ENCODE peak calls at places on chromosomes 2 and 18, in eight cellular contexts. J is hypothalamus; U is stimulated activated naive B cell treated with anti-CD40 and anti-IgM and Interleukin-4, amounts not matched to agents 10 μg/mL and 1 μg/mL and 100 μg/mL, for 72 hours; M is cardiac muscle cell; B is activated CD4-positive, alpha-beta T cell treated with anti-CD3 and anti-CD28 coated beads, Interleukin-2, amount 10 ng/mL, durations not matched to agents 7 days and 5 days; Y is ELF-1; G is sciatic nerve; T is HS-5. E is an unnamed sample.

GRCh38 chr2:28393115-28393836 is 618 bp downstream of the FOSL2 start:
- DNase-seq in J (no peak), U (peak), M (peak), B (peak), Y (peak), G (peak), T (no peak), E (no peak)

GRCh38 chr2:105502625-105503334 is 103.9 kb upstream of the FHL2 start:
- DNase-seq in J (no peak), U (no peak), M (no peak), B (no peak), Y (no peak), G (no peak), T (no peak), E (no peak)

GRCh38 chr2:18208956-18209355 is 330.5 kb downstream of the KCNS3 start:
- DNase-seq in J (no peak), U (no peak), M (no peak), B (no peak), Y (no peak), G (no peak), T (no peak), E (no peak)

GRCh38 chr2:216486708-216487107 is 11.9 kb upstream of the RPL37A start:
- DNase-seq in J (no peak), U (no peak), M (no peak), B (no peak), Y (no peak), G (no peak), T (no peak), E (no peak)

GRCh38 chr2:218894168-218895157 is 13.8 kb downstream of the WNT10A start:
- DNase-seq in J (no peak), U (no peak), M (no peak), B (no peak), Y (no peak), G (peak), T (no peak), E (no peak)

GRCh38 chr18:45588284-45588683 is 27.0 kb upstream of the SLC14A2 start:
- DNase-seq in J (no peak), U (no peak), M (no peak), B (no peak), Y (no peak), G (no peak), T (no peak), E (no peak)

GRCh38 chr2:54482725-54483124 is 26.6 kb downstream of the SPTBN1 start:
- DNase-seq in J (no peak), U (no peak), M (no peak), B (no peak), Y (peak), G (no peak), T (peak), E (peak)

GRCh38 chr18:46069524-46069923 is 2.5 kb downstream of the PSTPIP2 start:
- DNase-seq in J (no peak), U (no peak), M (no peak), B (no peak), Y (no peak), G (no peak), T (no peak), E (no peak)

GRCh38 chr2:45836316-45836715 is 184.8 kb downstream of the PRKCE start:
- DNase-seq in J (no peak), U (no peak), M (no peak), B (no peak), Y (no peak), G (no peak), T (no peak), E (no peak)

GRCh38 chr2:51953931-51954330 is 922.0 kb upstream of the NRXN1 start:
- DNase-seq in J (no peak), U (no peak), M (no peak), B (no peak), Y (no peak), G (no peak), T (peak), E (no peak)

GRCh38 chr2:7516447-7517121 is 599.4 kb downstream of the RNF144A start:
- DNase-seq in J (no peak), U (no peak), M (no peak), B (no peak), Y (no peak), G (no peak), T (no peak), E (no peak)

GRCh38 chr2:208077286-208077685 is 47.0 kb downstream of the CRYGD start:
- DNase-seq in J (no peak), U (no peak), M (no peak), B (no peak), Y (no peak), G (no peak), T (no peak), E (no peak)

GRCh38 chr2:22981785-22982184 is 403.2 kb upstream of the KLHL29 start:
- DNase-seq in J (no peak), U (no peak), M (no peak), B (no peak), Y (no peak), G (no peak), T (no peak), E (no peak)

GRCh38 chr18:70490008-70490933 is 201.4 kb downstream of the SOCS6 start:
- DNase-seq in J (no peak), U (no peak), M (peak), B (peak), Y (peak), G (no peak), T (peak), E (no peak)

GRCh38 chr2:110713508-110714362 is 18.6 kb upstream of the ACOXL start:
- DNase-seq in J (no peak), U (no peak), M (no peak), B (no peak), Y (no peak), G (no peak), T (no peak), E (no peak)

GRCh38 chr2:149617476-149617875 is 29.9 kb upstream of the MMADHC start:
- DNase-seq in J (no peak), U (no peak), M (no peak), B (no peak), Y (no peak), G (no peak), T (no peak), E (peak)

GRCh38 chr2:71787476-71788185 is 334.3 kb downstream of the DYSF start:
- DNase-seq in J (no peak), U (no peak), M (no peak), B (no peak), Y (no peak), G (no peak), T (no peak), E (no peak)

GRCh38 chr2:132582360-132582759 is 87.6 kb downstream of the LYPD1 start:
- DNase-seq in J (no peak), U (no peak), M (no peak), B (no peak), Y (no peak), G (peak), T (no peak), E (no peak)

GRCh38 chr2:41710944-41711343 is 336.9 kb upstream of the PKDCC start:
- DNase-seq in J (no peak), U (no peak), M (no peak), B (no peak), Y (no peak), G (no peak), T (peak), E (no peak)

GRCh38 chr2:153047220-153047619 is 328.8 kb downstream of the ARL6IP6 start:
- DNase-seq in J (no peak), U (no peak), M (peak), B (no peak), Y (no peak), G (no peak), T (no peak), E (no peak)

GRCh38 chr2:26172189-26172865 is 561 bp upstream of the GAREM2 start:
- DNase-seq in J (no peak), U (no peak), M (peak), B (no peak), Y (peak), G (peak), T (no peak), E (no peak)

GRCh38 chr2:168603439-168603961 is 147.4 kb downstream of the CERS6 start:
- DNase-seq in J (no peak), U (no peak), M (no peak), B (no peak), Y (no peak), G (no peak), T (no peak), E (peak)

GRCh38 chr18:44589709-44590108 is 91.0 kb upstream of the SETBP1 start:
- DNase-seq in J (no peak), U (no peak), M (no peak), B (no peak), Y (no peak), G (no peak), T (peak), E (peak)

GRCh38 chr18:23816740-23817139 is 127.5 kb downstream of the LAMA3 start:
- DNase-seq in J (no peak), U (no peak), M (no peak), B (no peak), Y (no peak), G (no peak), T (no peak), E (no peak)

GRCh38 chr2:102094917-102095316 is 47.6 kb upstream of the IL1R1 start:
- DNase-seq in J (no peak), U (no peak), M (no peak), B (no peak), Y (no peak), G (no peak), T (peak), E (no peak)

GRCh38 chr18:29648891-29649290 is 1393.7 kb downstream of the DSC3 start:
- DNase-seq in J (no peak), U (no peak), M (no peak), B (no peak), Y (no peak), G (no peak), T (no peak), E (no peak)